ENCODE peak calls at places on chromosomes 5 and 9, in six cellular contexts. X, G, L, N, D and Y are unnamed samples.

GRCh38 chr5:1393571-1394501 is 48.9 kb upstream of the CLPTM1L start:
- DNase-seq in G (peak; percentile 5), N (no peak), D (no peak), L (no peak), X (no peak), Y (no peak)

GRCh38 chr9:1083325-1083913 is 33.3 kb downstream of the DMRT2 start:
- DNase-seq in X (peak; percentile 44), G (peak; percentile 82), N (peak; percentile 10), L (peak; percentile 45), D (no peak), Y (no peak)

GRCh38 chr9:121169094-121169601 is 32.5 kb downstream of the RAB14 start:
- DNase-seq in N (no peak), L (peak; percentile 20), D (no peak), G (peak; percentile 67), X (peak; percentile 53), Y (peak; percentile 41)

GRCh38 chr9:98569491-98569890 is 139.2 kb downstream of the GABBR2 start:
- DNase-seq in X (no peak), G (no peak), N (peak; percentile 82), L (no peak), D (no peak), Y (no peak)

GRCh38 chr9:85089188-85089969 is 419.9 kb downstream of the NTRK2 start:
- DNase-seq in N (no peak), L (peak; percentile 20), G (no peak), X (no peak), D (no peak), Y (no peak)

GRCh38 chr5:9558319-9558965 is 12.6 kb upstream of the SEMA5A start:
- DNase-seq in G (no peak), L (no peak), D (peak; percentile 77), X (no peak), N (no peak), Y (no peak)

GRCh38 chr9:81879501-81879916 is 48.7 kb upstream of the SPATA31D4 start:
- DNase-seq in G (no peak), X (peak; percentile 35), L (no peak), D (no peak), N (no peak), Y (no peak)

GRCh38 chr5:5494489-5495402 is 72.3 kb downstream of the ICE1 start:
- DNase-seq in G (peak; percentile 93), X (peak; percentile 58), N (peak; percentile 88), D (peak; percentile 96), L (peak; percentile 82), Y (peak; percentile 80)

GRCh38 chr5:54570923-54571322 is 53.4 kb downstream of the SNX18 start:
- DNase-seq in G (peak; percentile 79), N (no peak), X (peak; percentile 57), D (no peak), L (no peak), Y (no peak)

GRCh38 chr9:122941560-122942234 is 877 bp downstream of the RABGAP1 start:
- DNase-seq in L (peak; percentile 52), N (no peak), D (no peak), X (peak; percentile 80), G (no peak), Y (no peak)

GRCh38 chr9:97562542-97562941 is 61.1 kb downstream of the TMOD1 start:
- DNase-seq in N (no peak), X (no peak), D (no peak), L (no peak), G (peak; percentile 44), Y (no peak)

GRCh38 chr5:38712416-38712815 is 133.4 kb upstream of the OSMR start:
- DNase-seq in N (no peak), L (no peak), X (no peak), G (no peak), D (no peak), Y (no peak)

GRCh38 chr9:88303785-88304495 is 84.3 kb upstream of the SPIN1 start:
- DNase-seq in N (no peak), X (peak; percentile 79), D (no peak), L (no peak), G (no peak), Y (no peak)

GRCh38 chr9:71748280-71748743 is 20.0 kb downstream of the CEMIP2 start:
- DNase-seq in G (no peak), L (no peak), D (no peak), N (no peak), X (peak; percentile 89), Y (no peak)

GRCh38 chr5:77390795-77391194 is 101.3 kb downstream of the WDR41 start:
- DNase-seq in N (no peak), G (no peak), L (no peak), D (no peak), X (peak; percentile 93), Y (no peak)

GRCh38 chr9:128136816-128137793 is 9.6 kb upstream of the PTGES2 start:
- DNase-seq in D (no peak), G (no peak), N (no peak), X (peak; percentile 53), L (no peak), Y (no peak)

GRCh38 chr5:59450245-59450644 is 443.3 kb downstream of the PDE4D start:
- DNase-seq in N (no peak), D (no peak), X (no peak), G (no peak), L (no peak), Y (no peak)

GRCh38 chr5:93044860-93045666 is 536.0 kb downstream of the NR2F1-AS1 start:
- DNase-seq in N (no peak), X (no peak), G (no peak), D (no peak), L (peak; percentile 36), Y (no peak)

GRCh38 chr9:18296702-18297531 is 177.0 kb upstream of the ADAMTSL1 start:
- DNase-seq in N (no peak), D (no peak), G (no peak), L (no peak), X (peak; percentile 71), Y (no peak)

GRCh38 chr9:127858041-127858512 is 3.6 kb upstream of the ENG start:
- DNase-seq in D (no peak), X (peak; percentile 23), N (no peak), G (peak; percentile 95), L (no peak), Y (no peak)

DNA sequence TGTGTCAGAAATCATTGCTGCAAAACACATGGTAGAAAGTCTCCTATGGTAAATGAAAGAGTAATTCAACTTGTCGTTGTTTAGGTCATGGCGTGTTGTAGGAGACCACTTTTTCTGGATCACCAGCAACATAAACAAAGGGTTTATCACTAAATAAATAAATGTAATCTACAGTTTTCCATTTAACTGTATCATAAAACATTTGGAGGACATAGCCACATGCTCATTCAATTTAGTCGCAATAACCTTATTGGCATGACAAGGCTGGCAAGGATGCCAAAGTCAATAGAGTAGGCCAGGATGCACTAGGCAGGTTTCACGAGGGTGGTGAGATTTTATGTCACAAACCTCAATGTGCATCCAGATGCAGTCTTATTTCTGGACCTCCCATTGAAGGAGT is 154.4 kb upstream of the ERCC6L2 start:
- DNase-seq in L (no peak), G (no peak), X (no peak), D (no peak), N (no peak), Y (no peak)
- H3K27ac ChIP-seq in L (no peak overlapping the region), G (no peak overlapping the region), X (no peak overlapping the region), D (no peak overlapping the region), N (no peak overlapping the region), Y (no peak overlapping the region)

GRCh38 chr9:86099695-86100364 is 472 bp upstream of the GOLM1 start:
- DNase-seq in X (peak; percentile 86), N (no peak), G (peak; percentile 77), D (peak; percentile 77), L (peak; percentile 49), Y (no peak)
- H3K27ac ChIP-seq in X (peak overlapping the region; percentile 81), N (no peak overlapping the region), G (no peak overlapping the region), D (peak overlapping the region; percentile 42), L (no peak overlapping the region), Y (no peak overlapping the region)

DNA sequence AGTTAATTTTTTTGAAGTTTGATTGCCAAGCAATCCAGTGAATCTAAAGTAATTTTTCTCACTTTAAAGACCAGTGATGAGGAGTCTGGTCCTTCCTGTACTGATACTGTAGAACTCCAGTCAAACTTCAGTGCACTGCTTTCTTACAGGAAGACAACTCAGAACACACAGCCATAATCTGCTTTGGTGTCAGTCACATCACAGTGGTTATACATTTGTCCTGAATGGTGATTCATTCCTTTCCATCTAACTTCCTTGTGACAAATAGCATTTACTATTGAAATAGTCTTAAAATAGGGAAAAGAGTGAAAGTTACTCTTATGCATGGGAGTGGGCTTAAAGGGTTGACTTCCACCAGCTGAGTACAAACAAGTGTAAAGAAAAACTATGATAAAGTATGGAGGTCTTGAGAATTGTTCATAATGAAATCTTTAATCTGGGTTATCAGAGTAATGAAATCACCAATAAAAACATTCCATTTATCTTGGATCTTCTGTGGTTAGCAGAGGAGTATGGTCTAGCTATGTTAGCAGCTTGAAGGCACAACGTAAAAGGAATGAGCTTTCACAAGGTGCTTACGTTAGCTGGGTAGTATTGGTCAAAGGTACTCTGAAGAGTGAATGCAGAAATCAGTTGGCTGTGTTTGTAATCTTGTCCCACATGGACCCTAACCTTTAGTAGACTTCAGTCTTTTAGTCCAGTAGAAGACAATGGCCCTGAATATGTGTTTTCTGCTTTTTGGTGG is 41.5 kb downstream of the DCP2 start:
- DNase-seq in G (no peak), D (no peak), X (no peak), N (no peak), L (no peak), Y (no peak)
- H3K27ac ChIP-seq in G (no peak overlapping the region), D (no peak overlapping the region), X (no peak overlapping the region), N (no peak overlapping the region), L (no peak overlapping the region), Y (no peak overlapping the region)

DNA sequence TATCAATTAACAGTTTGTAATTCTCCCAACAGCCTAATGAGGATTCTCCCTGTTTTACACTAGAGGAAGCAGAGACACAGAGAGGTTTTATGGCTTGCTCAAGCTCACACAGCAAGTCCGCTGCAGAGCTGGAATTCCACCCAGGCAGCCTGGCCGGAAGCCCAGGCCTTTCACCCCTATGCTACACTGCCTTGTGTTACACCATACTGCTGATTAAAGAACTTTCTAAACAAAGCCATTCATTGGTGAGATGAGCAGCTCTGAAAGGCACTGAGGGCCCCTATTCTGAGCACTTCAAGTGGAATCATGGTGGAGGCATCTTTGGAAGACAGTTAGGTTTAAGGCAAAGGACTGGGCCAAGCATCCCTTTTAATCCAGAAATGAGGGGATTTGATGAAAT is 14.7 kb upstream of the LARP1 start:
- DNase-seq in X (peak; percentile 60), D (no peak), G (peak; percentile 91), N (no peak), L (no peak), Y (no peak)
- H3K27ac ChIP-seq in X (peak overlapping the region; percentile 21), D (no peak overlapping the region), G (peak overlapping the region; percentile 71), N (peak overlapping the region; percentile 15), L (no peak overlapping the region), Y (no peak overlapping the region)